ENCODE peak calls at places on chromosomes 6 and 20, in seven cellular contexts. S is HCT116, K is HepG2, N is upper lobe of left lung, U is K562, O is IMR-90, W is A549. T is an unnamed sample.

GRCh38 chr6:53614676-53615075 is 50.9 kb downstream of the KLHL31 start:
- ATAC-seq in S (no peak), K (peak), N (no peak), U (no peak), O (no peak), W (peak), T (no peak)

GRCh38 chr20:10179574-10180298 is 38.9 kb upstream of the SNAP25 start:
- ATAC-seq in S (peak), K (peak), N (no peak), U (no peak), O (peak), W (peak), T (peak)

GRCh38 chr6:148342146-148343027 is at the start of gene SASH1:
- ATAC-seq in S (peak), K (peak), N (peak), U (no peak), O (peak), W (peak), T (peak)

GRCh38 chr20:13816757-13817156 is 31.9 kb downstream of the NDUFAF5 start:
- ATAC-seq in S (no peak), K (no peak), N (no peak), U (no peak), O (no peak), W (no peak), T (no peak)

GRCh38 chr6:56851104-56851503 is 103.8 kb upstream of the BEND6 start:
- ATAC-seq in S (no peak), K (peak), N (peak), U (no peak), O (peak), W (no peak), T (peak)

GRCh38 chr20:59463541-59463940 is 140.8 kb upstream of the PHACTR3 start:
- ATAC-seq in S (no peak), K (no peak), N (no peak), U (no peak), O (no peak), W (no peak), T (no peak)

GRCh38 chr20:19440660-19441527 is 228.5 kb downstream of the SLC24A3 start:
- ATAC-seq in S (no peak), K (no peak), N (no peak), U (no peak), O (no peak), W (no peak), T (no peak)

GRCh38 chr20:32506721-32507120 is 78.4 kb downstream of the NOL4L start:
- ATAC-seq in S (no peak), K (no peak), N (no peak), U (no peak), O (no peak), W (no peak), T (no peak)

GRCh38 chr6:1244941-1245340 is 67.0 kb upstream of the FOXQ1 start:
- ATAC-seq in S (no peak), K (no peak), N (no peak), U (no peak), O (no peak), W (no peak), T (no peak)

GRCh38 chr20:51608060-51608459 is 65.5 kb upstream of the NFATC2 start:
- ATAC-seq in S (no peak), K (no peak), N (no peak), U (no peak), O (no peak), W (no peak), T (no peak)

GRCh38 chr6:43629104-43629504 is at the start of gene GTPBP2:
- ATAC-seq in S (peak), K (peak), N (peak), U (peak), O (peak), W (peak), T (peak)
- TF ChIP-seq POLR2A in S (no peak), K (peak), N (peak), U (no peak), O (no peak), W (no peak), T (no peak)

DNA sequence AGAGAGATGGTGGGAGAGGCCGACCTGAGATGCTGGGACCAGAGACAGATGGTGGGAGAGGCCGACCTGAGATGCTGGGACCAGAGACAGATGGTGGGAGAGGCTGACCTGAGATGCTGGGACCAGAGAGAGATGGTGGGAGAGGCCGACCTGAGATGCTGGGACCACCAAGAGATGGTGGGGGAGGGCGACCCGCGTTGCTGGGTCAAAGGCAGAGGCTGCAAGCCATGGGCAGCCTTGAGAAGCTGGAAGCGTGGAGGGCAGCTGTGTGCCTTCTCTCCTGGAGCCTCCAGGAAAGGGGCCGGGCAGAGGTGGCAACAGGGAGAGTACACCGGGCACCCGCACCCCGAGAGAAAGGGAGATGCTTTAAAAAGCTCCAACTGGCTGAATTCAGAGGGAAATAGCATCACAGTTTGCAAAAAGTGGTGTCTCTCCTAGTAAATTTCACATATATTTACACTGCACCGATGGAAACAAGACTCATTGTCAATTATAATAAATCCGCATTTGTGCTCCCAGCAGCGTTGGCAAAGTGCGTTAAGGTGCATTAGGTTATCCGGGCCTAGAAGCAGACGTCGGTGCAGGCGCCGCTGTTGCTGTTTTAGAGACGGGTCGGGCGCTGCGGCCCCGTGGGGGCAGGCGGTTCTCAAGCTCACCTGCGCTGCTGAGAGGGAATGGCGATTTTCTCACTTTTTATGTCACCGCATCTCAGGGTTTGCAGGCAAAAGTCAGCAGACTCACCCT is 132.4 kb downstream of the DLL1 start:
- ATAC-seq in S (no peak), K (no peak), N (no peak), U (no peak), O (no peak), W (no peak), T (no peak)
- TF ChIP-seq POLR2A in S (no peak), K (no peak), N (no peak), U (no peak), O (no peak), W (no peak), T (no peak)

GRCh38 chr6:31271641-31272357 is at the start of gene HLA-C:
- ATAC-seq in S (peak), K (peak), N (peak), U (peak), O (peak), W (peak), T (peak)
- TF ChIP-seq POLR2A in S (peak), K (peak), N (peak), U (no peak), O (peak), W (no peak), T (peak)

DNA sequence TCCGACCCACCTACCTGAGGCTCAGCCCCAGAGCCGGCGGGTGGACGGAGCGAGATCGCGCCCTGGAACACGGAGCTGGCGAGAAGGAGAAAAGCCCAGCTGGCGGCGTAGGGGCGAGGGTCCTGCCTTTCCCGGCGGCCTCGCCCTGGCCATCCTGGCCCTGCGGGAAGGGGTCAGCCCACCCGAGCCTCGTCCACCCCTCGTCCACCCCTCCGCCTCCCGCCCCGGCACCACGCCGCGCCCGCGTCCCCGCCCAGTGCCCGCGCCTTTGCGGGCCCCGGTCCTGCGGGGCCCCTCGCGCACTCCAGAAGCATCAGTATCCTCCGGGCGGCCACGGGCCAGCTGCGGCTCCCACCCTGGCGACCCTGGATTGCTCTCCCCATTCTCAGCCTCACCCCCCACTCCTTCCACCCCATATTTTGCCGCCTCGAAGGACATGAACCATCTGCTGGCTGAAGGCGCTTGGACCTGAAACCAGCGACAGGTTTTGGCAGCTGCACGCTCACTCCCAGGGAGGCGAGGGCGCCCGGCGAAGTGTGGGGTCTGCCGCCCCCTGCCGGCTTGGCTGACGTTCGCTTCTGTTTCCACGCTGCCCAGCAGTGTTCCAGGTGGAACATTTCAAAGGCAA is 65.1 kb downstream of the PLG start:
- ATAC-seq in S (no peak), K (peak), N (peak), U (peak), O (peak), W (peak), T (peak)
- TF ChIP-seq POLR2A in S (no peak), K (no peak), N (no peak), U (no peak), O (no peak), W (no peak), T (no peak)

GRCh38 chr6:129111853-129112252 is 228.9 kb downstream of the LAMA2 start:
- ATAC-seq in S (no peak), K (no peak), N (no peak), U (no peak), O (no peak), W (no peak), T (no peak)

GRCh38 chr6:129115491-129115890 is 232.6 kb downstream of the LAMA2 start:
- ATAC-seq in S (no peak), K (no peak), N (no peak), U (no peak), O (no peak), W (no peak), T (no peak)

GRCh38 chr6:129112591-129112990 is 229.7 kb downstream of the LAMA2 start:
- ATAC-seq in S (no peak), K (no peak), N (no peak), U (no peak), O (no peak), W (no peak), T (peak)

GRCh38 chr6:129114992-129115391 is 232.1 kb downstream of the LAMA2 start:
- ATAC-seq in S (no peak), K (no peak), N (no peak), U (no peak), O (no peak), W (no peak), T (no peak)

DNA sequence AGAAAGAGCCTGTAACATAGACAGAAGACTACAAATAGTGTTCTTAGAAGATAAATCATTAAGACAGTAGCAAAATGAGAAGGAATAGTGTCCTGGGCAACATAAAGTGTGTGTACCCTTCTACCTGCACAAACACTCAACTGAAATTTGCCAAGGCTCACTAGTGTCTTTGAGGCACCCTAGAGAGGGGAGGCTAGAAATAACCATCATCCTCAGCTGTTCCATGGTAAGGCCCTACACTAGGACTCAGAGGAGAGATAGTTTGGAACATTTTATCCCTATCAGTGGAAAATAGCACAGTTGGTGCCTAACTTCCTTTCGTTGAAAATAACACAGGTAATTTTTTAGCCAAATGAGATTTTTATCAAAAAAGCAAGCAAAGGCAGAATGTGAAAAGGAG is 230.7 kb downstream of the LAMA2 start:
- ATAC-seq in S (no peak), K (no peak), N (no peak), U (no peak), O (no peak), W (no peak), T (no peak)
- TF ChIP-seq POLR2A in S (no peak), K (no peak), N (no peak), U (no peak), O (no peak), W (no peak), T (no peak)